ENCODE peak calls at places on chromosomes 5 and 9, in nine cellular contexts. One of them, this sample, is unnamed.

GRCh38 chr5:8842906-8843590 is 702.8 kb downstream of the SEMA5A start:
- DNase-seq in activated T-helper 1 cell treated with Interleukin-2 at 50 U/mL for 16 hours: no peak
- DNase-seq in fibroblast of the aortic adventitia: peak
- DNase-seq in T-helper 1 cell: no peak
- DNase-seq in T-helper 9 cell: no peak
- DNase-seq in retina: peak
- DNase-seq in GM13977: peak
- DNase-seq in fibroblast of lung: no peak
- DNase-seq in NCI-H1092 treated with DMSO at 0.1 percent for 48 hours: no peak
- DNase-seq in this sample: no peak

GRCh38 chr5:62256161-62257017 is 49.6 kb upstream of the KIF2A start:
- DNase-seq in activated T-helper 1 cell treated with Interleukin-2 at 50 U/mL for 16 hours: no peak
- DNase-seq in fibroblast of the aortic adventitia: no peak
- DNase-seq in T-helper 1 cell: no peak
- DNase-seq in T-helper 9 cell: no peak
- DNase-seq in retina: peak
- DNase-seq in GM13977: no peak
- DNase-seq in fibroblast of lung: peak
- DNase-seq in NCI-H1092 treated with DMSO at 0.1 percent for 48 hours: no peak
- DNase-seq in this sample: no peak

GRCh38 chr5:34903260-34903659 is 12.0 kb downstream of the RAD1 start:
- DNase-seq in activated T-helper 1 cell treated with Interleukin-2 at 50 U/mL for 16 hours: no peak
- DNase-seq in fibroblast of the aortic adventitia: no peak
- DNase-seq in T-helper 1 cell: no peak
- DNase-seq in T-helper 9 cell: no peak
- DNase-seq in retina: no peak
- DNase-seq in GM13977: no peak
- DNase-seq in fibroblast of lung: no peak
- DNase-seq in NCI-H1092 treated with DMSO at 0.1 percent for 48 hours: no peak
- DNase-seq in this sample: no peak

GRCh38 chr9:88528356-88528755 is 6.6 kb upstream of the NXNL2 start:
- DNase-seq in activated T-helper 1 cell treated with Interleukin-2 at 50 U/mL for 16 hours: no peak
- DNase-seq in fibroblast of the aortic adventitia: peak
- DNase-seq in T-helper 1 cell: no peak
- DNase-seq in T-helper 9 cell: no peak
- DNase-seq in retina: no peak
- DNase-seq in GM13977: no peak
- DNase-seq in fibroblast of lung: no peak
- DNase-seq in NCI-H1092 treated with DMSO at 0.1 percent for 48 hours: no peak
- DNase-seq in this sample: no peak

GRCh38 chr5:29852329-29852728 is 1341.2 kb upstream of the CDH6 start:
- DNase-seq in activated T-helper 1 cell treated with Interleukin-2 at 50 U/mL for 16 hours: no peak
- DNase-seq in fibroblast of the aortic adventitia: no peak
- DNase-seq in T-helper 1 cell: no peak
- DNase-seq in T-helper 9 cell: no peak
- DNase-seq in retina: no peak
- DNase-seq in GM13977: no peak
- DNase-seq in fibroblast of lung: no peak
- DNase-seq in NCI-H1092 treated with DMSO at 0.1 percent for 48 hours: no peak
- DNase-seq in this sample: no peak

GRCh38 chr5:14143843-14144585 is 872 bp downstream of the TRIO start:
- DNase-seq in activated T-helper 1 cell treated with Interleukin-2 at 50 U/mL for 16 hours: no peak
- DNase-seq in fibroblast of the aortic adventitia: peak
- DNase-seq in T-helper 1 cell: no peak
- DNase-seq in T-helper 9 cell: peak
- DNase-seq in retina: peak
- DNase-seq in GM13977: peak
- DNase-seq in fibroblast of lung: peak
- DNase-seq in NCI-H1092 treated with DMSO at 0.1 percent for 48 hours: peak
- DNase-seq in this sample: peak

GRCh38 chr9:115494958-115495690 is 377.2 kb upstream of the TNC start:
- DNase-seq in activated T-helper 1 cell treated with Interleukin-2 at 50 U/mL for 16 hours: no peak
- DNase-seq in fibroblast of the aortic adventitia: peak
- DNase-seq in T-helper 1 cell: no peak
- DNase-seq in T-helper 9 cell: no peak
- DNase-seq in retina: no peak
- DNase-seq in GM13977: no peak
- DNase-seq in fibroblast of lung: no peak
- DNase-seq in NCI-H1092 treated with DMSO at 0.1 percent for 48 hours: peak
- DNase-seq in this sample: no peak

GRCh38 chr5:174410716-174411512 is 313.5 kb upstream of the MSX2 start:
- DNase-seq in activated T-helper 1 cell treated with Interleukin-2 at 50 U/mL for 16 hours: no peak
- DNase-seq in fibroblast of the aortic adventitia: peak
- DNase-seq in T-helper 1 cell: no peak
- DNase-seq in T-helper 9 cell: no peak
- DNase-seq in retina: no peak
- DNase-seq in GM13977: no peak
- DNase-seq in fibroblast of lung: peak
- DNase-seq in NCI-H1092 treated with DMSO at 0.1 percent for 48 hours: no peak
- DNase-seq in this sample: no peak

GRCh38 chr9:130952065-130952762 is 13.2 kb upstream of the FIBCD1 start:
- DNase-seq in activated T-helper 1 cell treated with Interleukin-2 at 50 U/mL for 16 hours: no peak
- DNase-seq in fibroblast of the aortic adventitia: no peak
- DNase-seq in T-helper 1 cell: no peak
- DNase-seq in T-helper 9 cell: no peak
- DNase-seq in retina: no peak
- DNase-seq in GM13977: no peak
- DNase-seq in fibroblast of lung: no peak
- DNase-seq in NCI-H1092 treated with DMSO at 0.1 percent for 48 hours: no peak
- DNase-seq in this sample: no peak

GRCh38 chr9:135523521-135524129 is 2.4 kb downstream of the LCN1 start:
- DNase-seq in activated T-helper 1 cell treated with Interleukin-2 at 50 U/mL for 16 hours: no peak
- DNase-seq in fibroblast of the aortic adventitia: no peak
- DNase-seq in T-helper 1 cell: no peak
- DNase-seq in T-helper 9 cell: no peak
- DNase-seq in retina: no peak
- DNase-seq in GM13977: no peak
- DNase-seq in fibroblast of lung: no peak
- DNase-seq in NCI-H1092 treated with DMSO at 0.1 percent for 48 hours: no peak
- DNase-seq in this sample: no peak

GRCh38 chr5:140049713-140050112 is 6.6 kb upstream of the NRG2 start:
- DNase-seq in activated T-helper 1 cell treated with Interleukin-2 at 50 U/mL for 16 hours: no peak
- DNase-seq in fibroblast of the aortic adventitia: no peak
- DNase-seq in T-helper 1 cell: no peak
- DNase-seq in T-helper 9 cell: no peak
- DNase-seq in retina: no peak
- DNase-seq in GM13977: no peak
- DNase-seq in fibroblast of lung: no peak
- DNase-seq in NCI-H1092 treated with DMSO at 0.1 percent for 48 hours: no peak
- DNase-seq in this sample: no peak

GRCh38 chr5:1536298-1537165 is 12.8 kb upstream of the LPCAT1 start:
- DNase-seq in activated T-helper 1 cell treated with Interleukin-2 at 50 U/mL for 16 hours: peak
- DNase-seq in fibroblast of the aortic adventitia: peak
- DNase-seq in T-helper 1 cell: peak
- DNase-seq in T-helper 9 cell: peak
- DNase-seq in retina: no peak
- DNase-seq in GM13977: peak
- DNase-seq in fibroblast of lung: no peak
- DNase-seq in NCI-H1092 treated with DMSO at 0.1 percent for 48 hours: no peak
- DNase-seq in this sample: peak

GRCh38 chr5:93960044-93960443 is 218.6 kb upstream of the POU5F2 start:
- DNase-seq in activated T-helper 1 cell treated with Interleukin-2 at 50 U/mL for 16 hours: no peak
- DNase-seq in fibroblast of the aortic adventitia: no peak
- DNase-seq in T-helper 1 cell: no peak
- DNase-seq in T-helper 9 cell: no peak
- DNase-seq in retina: no peak
- DNase-seq in GM13977: no peak
- DNase-seq in fibroblast of lung: no peak
- DNase-seq in NCI-H1092 treated with DMSO at 0.1 percent for 48 hours: no peak
- DNase-seq in this sample: no peak

GRCh38 chr5:33937017-33937699 is 972 bp downstream of the RXFP3 start:
- DNase-seq in activated T-helper 1 cell treated with Interleukin-2 at 50 U/mL for 16 hours: no peak
- DNase-seq in fibroblast of the aortic adventitia: no peak
- DNase-seq in T-helper 1 cell: no peak
- DNase-seq in T-helper 9 cell: no peak
- DNase-seq in retina: peak
- DNase-seq in GM13977: peak
- DNase-seq in fibroblast of lung: no peak
- DNase-seq in NCI-H1092 treated with DMSO at 0.1 percent for 48 hours: no peak
- DNase-seq in this sample: no peak

GRCh38 chr9:136154943-136155342 is 36.3 kb upstream of the TMEM250 start:
- DNase-seq in activated T-helper 1 cell treated with Interleukin-2 at 50 U/mL for 16 hours: no peak
- DNase-seq in fibroblast of the aortic adventitia: no peak
- DNase-seq in T-helper 1 cell: no peak
- DNase-seq in T-helper 9 cell: no peak
- DNase-seq in retina: no peak
- DNase-seq in GM13977: no peak
- DNase-seq in fibroblast of lung: no peak
- DNase-seq in NCI-H1092 treated with DMSO at 0.1 percent for 48 hours: no peak
- DNase-seq in this sample: no peak

GRCh38 chr9:131470581-131470991 is 32.1 kb upstream of the POMT1 start:
- DNase-seq in activated T-helper 1 cell treated with Interleukin-2 at 50 U/mL for 16 hours: no peak
- DNase-seq in fibroblast of the aortic adventitia: no peak
- DNase-seq in T-helper 1 cell: no peak
- DNase-seq in T-helper 9 cell: no peak
- DNase-seq in retina: no peak
- DNase-seq in GM13977: no peak
- DNase-seq in fibroblast of lung: no peak
- DNase-seq in NCI-H1092 treated with DMSO at 0.1 percent for 48 hours: no peak
- DNase-seq in this sample: no peak

GRCh38 chr5:31853398-31854135 is 214.6 kb downstream of the PDZD2 start:
- DNase-seq in activated T-helper 1 cell treated with Interleukin-2 at 50 U/mL for 16 hours: no peak
- DNase-seq in fibroblast of the aortic adventitia: no peak
- DNase-seq in T-helper 1 cell: no peak
- DNase-seq in T-helper 9 cell: no peak
- DNase-seq in retina: peak
- DNase-seq in GM13977: no peak
- DNase-seq in fibroblast of lung: no peak
- DNase-seq in NCI-H1092 treated with DMSO at 0.1 percent for 48 hours: no peak
- DNase-seq in this sample: no peak

GRCh38 chr9:132849168-132849831 is 28.8 kb downstream of the AK8 start:
- DNase-seq in activated T-helper 1 cell treated with Interleukin-2 at 50 U/mL for 16 hours: no peak
- DNase-seq in fibroblast of the aortic adventitia: peak
- DNase-seq in T-helper 1 cell: no peak
- DNase-seq in T-helper 9 cell: no peak
- DNase-seq in retina: no peak
- DNase-seq in GM13977: no peak
- DNase-seq in fibroblast of lung: no peak
- DNase-seq in NCI-H1092 treated with DMSO at 0.1 percent for 48 hours: peak
- DNase-seq in this sample: no peak

GRCh38 chr5:132437604-132438275 is 52.8 kb downstream of the IRF1 start:
- DNase-seq in activated T-helper 1 cell treated with Interleukin-2 at 50 U/mL for 16 hours: peak
- DNase-seq in fibroblast of the aortic adventitia: peak
- DNase-seq in T-helper 1 cell: peak
- DNase-seq in T-helper 9 cell: peak
- DNase-seq in retina: no peak
- DNase-seq in GM13977: peak
- DNase-seq in fibroblast of lung: peak
- DNase-seq in NCI-H1092 treated with DMSO at 0.1 percent for 48 hours: no peak
- DNase-seq in this sample: peak

GRCh38 chr5:132260051-132260450 is 2.6 kb downstream of the PDLIM4 start:
- DNase-seq in activated T-helper 1 cell treated with Interleukin-2 at 50 U/mL for 16 hours: no peak
- DNase-seq in fibroblast of the aortic adventitia: no peak
- DNase-seq in T-helper 1 cell: no peak
- DNase-seq in T-helper 9 cell: no peak
- DNase-seq in retina: peak
- DNase-seq in GM13977: no peak
- DNase-seq in fibroblast of lung: peak
- DNase-seq in NCI-H1092 treated with DMSO at 0.1 percent for 48 hours: no peak
- DNase-seq in this sample: no peak